ENCODE peak calls at places on chromosomes 2 and 18, in eight cellular contexts. O is dermis blood vessel endothelial cell; N is amniotic stem cell; H is HCT116; V is M059J; B is astrocyte of the spinal cord; I is HT1080; R is activated CD4-positive, alpha-beta T cell treated with anti-CD3 and anti-CD28 coated beads, Interleukin-2, amount 10 ng/mL, durations not matched to agents 7 days and 5 days. T is an unnamed sample.

GRCh38 chr2:132598536-132598935 is 71.5 kb downstream of the LYPD1 start:
- DNase-seq in O (no peak), N (no peak), H (no peak), V (no peak), B (no peak), I (no peak), R (no peak), T (no peak)

GRCh38 chr2:241001413-241002274 is 3.2 kb downstream of the SNED1 start:
- DNase-seq in O (no peak), N (no peak), H (no peak), V (peak), B (no peak), I (no peak), R (peak), T (peak)

GRCh38 chr18:65725421-65726050 is 25.3 kb upstream of the CDH7 start:
- DNase-seq in O (no peak), N (no peak), H (no peak), V (no peak), B (no peak), I (peak), R (no peak), T (no peak)

GRCh38 chr2:160603771-160604510 is 110.3 kb upstream of the RBMS1 start:
- DNase-seq in O (peak), N (no peak), H (no peak), V (no peak), B (no peak), I (no peak), R (no peak), T (no peak)

GRCh38 chr18:8208716-8209115 is 400.5 kb upstream of the RAB12 start:
- DNase-seq in O (peak), N (no peak), H (no peak), V (peak), B (no peak), I (peak), R (no peak), T (no peak)

GRCh38 chr2:168992591-168993349 is 38.4 kb downstream of the ABCB11 start:
- DNase-seq in O (peak), N (no peak), H (no peak), V (peak), B (no peak), I (peak), R (no peak), T (no peak)

GRCh38 chr2:99697811-99698568 is 208.2 kb upstream of the REV1 start:
- DNase-seq in O (no peak), N (peak), H (no peak), V (peak), B (peak), I (peak), R (no peak), T (peak)

GRCh38 chr2:39521876-39522517 is 84.9 kb upstream of the MAP4K3 start:
- DNase-seq in O (no peak), N (no peak), H (no peak), V (no peak), B (no peak), I (no peak), R (no peak), T (no peak)

GRCh38 chr2:167191588-167191987 is 303.3 kb downstream of the XIRP2 start:
- DNase-seq in O (no peak), N (no peak), H (no peak), V (peak), B (no peak), I (no peak), R (no peak), T (no peak)

GRCh38 chr18:40338284-40338683 is 1616.8 kb upstream of the PIK3C3 start:
- DNase-seq in O (no peak), N (no peak), H (no peak), V (no peak), B (no peak), I (no peak), R (no peak), T (no peak)

GRCh38 chr18:11274144-11274762 is 124.9 kb upstream of the PIEZO2 start:
- DNase-seq in O (no peak), N (no peak), H (no peak), V (no peak), B (no peak), I (no peak), R (no peak), T (no peak)